ENCODE peak calls at places on chromosomes 4 and X, in four cellular contexts. D, S, N and G are unnamed samples. For H3K9me3, the result is how much of the 10 kb centered on the place peaks cover.

GRCh38 chr4:38099908-38100407 is 139.8 kb downstream of the PTTG2 start:
- DNase-seq in D (no peak), S (no peak), N (peak), G (peak)

GRCh38 chrX:135740683-135741149 is 27.3 kb downstream of the CT45A3 start:
- DNase-seq in D (peak), N (no peak), S (peak), G (no peak)

GRCh38 chr4:20572976-20573375 is 127.3 kb upstream of the PACRGL start:
- DNase-seq in S (no peak), N (no peak), D (no peak), G (no peak)

GRCh38 chrX:49058794-49059193 is at the start of gene CCDC120:
- DNase-seq in N (no peak), D (no peak), S (no peak), G (no peak)

GRCh38 chrX:23578079-23578478 is 89.2 kb upstream of the PRDX4 start:
- DNase-seq in D (no peak), N (peak), S (no peak), G (no peak)

GRCh38 chrX:92213781-92214180 is 434.6 kb downstream of the PCDH11X start:
- DNase-seq in S (no peak), D (no peak), N (peak), G (no peak)

GRCh38 chr4:11120435-11120834 is 308.3 kb downstream of the HS3ST1 start:
- DNase-seq in S (no peak), N (no peak), D (no peak), G (no peak)

GRCh38 chr4:123106741-123107140 is 184.3 kb upstream of the NUDT6 start:
- DNase-seq in D (no peak), N (no peak), S (no peak), G (no peak)

GRCh38 chr4:187849556-187850245 is 145.9 kb upstream of the ZFP42 start:
- DNase-seq in D (no peak), S (no peak), N (no peak), G (no peak)

GRCh38 chrX:20418379-20418778 is 151.7 kb upstream of the RPS6KA3 start:
- DNase-seq in D (no peak), S (no peak), N (no peak), G (no peak)

GRCh38 chr4:4913147-4913561 is 53.7 kb downstream of the MSX1 start:
- DNase-seq in S (no peak), D (no peak), N (no peak), G (no peak)

GRCh38 chrX:75522565-75523411 is at the start of gene ZDHHC15:
- DNase-seq in N (peak), S (no peak), D (peak), G (no peak)

GRCh38 chr4:99572527-99573240 is 1.9 kb upstream of the MTTP start:
- DNase-seq in D (no peak), S (no peak), N (no peak), G (no peak)

GRCh38 chrX:1283750-1284149 is 15.1 kb downstream of the CSF2RA start:
- DNase-seq in N (no peak), S (no peak), D (no peak), G (no peak)

GRCh38 chrX:1323315-1323714 is 13.3 kb upstream of the IL3RA start:
- DNase-seq in N (no peak), S (peak), D (peak), G (no peak)

GRCh38 chrX:24260827-24261550 is 52.9 kb downstream of the SUPT20HL2 start:
- DNase-seq in S (no peak), N (peak), D (no peak), G (no peak)

GRCh38 chr4:184284742-184285141 is 67.1 kb upstream of the ENPP6 start:
- DNase-seq in N (no peak), D (no peak), S (peak), G (no peak)

GRCh38 chr4:184286346-184286745 is 68.7 kb upstream of the ENPP6 start:
- DNase-seq in D (no peak), S (no peak), N (no peak), G (no peak)

GRCh38 chr4:184289179-184289535 is 71.5 kb upstream of the ENPP6 start:
- DNase-seq in S (no peak), N (no peak), D (no peak), G (no peak)

GRCh38 chr4:184288451-184289178 is 70.9 kb upstream of the ENPP6 start:
- DNase-seq in D (no peak), N (no peak), S (peak), G (no peak)

GRCh38 chr4:184287697-184288255 is 70.1 kb upstream of the ENPP6 start:
- DNase-seq in D (no peak), S (peak), N (peak), G (peak)
- H3K4me3 ChIP-seq in D (no peak), S (peak), N (no peak), G (no peak)

GRCh38 chr4:6989331-6989923 is 53.7 kb upstream of the TADA2B start:
- DNase-seq in D (no peak), N (no peak), S (no peak), G (no peak)

GRCh38 chr4:6986781-6987565 is 56.2 kb upstream of the TADA2B start:
- DNase-seq in N (peak), D (peak), S (peak), G (peak)

GRCh38 chr4:6987566-6987920 is 55.6 kb upstream of the TADA2B start:
- DNase-seq in D (no peak), N (peak), S (peak), G (no peak)

GRCh38 chr4:6986067-6986780 is 56.9 kb upstream of the TADA2B start:
- DNase-seq in S (no peak), D (peak), N (peak), G (peak)

GRCh38 chr4:6988016-6988715 is 55.0 kb upstream of the TADA2B start:
- DNase-seq in D (no peak), S (no peak), N (no peak), G (no peak)
- H3K27ac ChIP-seq in D (no peak), S (peak), N (peak), G (peak)

GRCh38 chrX:146144090-146144489 is 326.5 kb downstream of the SLITRK2 start:
- DNase-seq in S (no peak), D (no peak), N (no peak), G (no peak)
- H3K9me3 ChIP-seq in S (under half), D (under half), N (under half), G (under half)

GRCh38 chrX:37652589-37653271 is 32.9 kb upstream of the XK start:
- DNase-seq in S (no peak), N (no peak), D (no peak), G (no peak)

GRCh38 chrX:37652053-37652452 is 33.5 kb upstream of the XK start:
- DNase-seq in D (no peak), N (no peak), S (no peak), G (no peak)

GRCh38 chrX:37658352-37659030 is 27.1 kb upstream of the XK start:
- DNase-seq in N (no peak), S (no peak), D (no peak), G (no peak)

GRCh38 chrX:37659047-37659446 is 26.5 kb upstream of the XK start:
- DNase-seq in S (no peak), D (no peak), N (no peak), G (no peak)

GRCh38 chrX:37653397-37654085 is 32.0 kb upstream of the XK start:
- DNase-seq in S (no peak), D (no peak), N (no peak), G (no peak)
- H3K4me3 ChIP-seq in S (no peak), D (no peak), N (no peak), G (no peak)

DNA sequence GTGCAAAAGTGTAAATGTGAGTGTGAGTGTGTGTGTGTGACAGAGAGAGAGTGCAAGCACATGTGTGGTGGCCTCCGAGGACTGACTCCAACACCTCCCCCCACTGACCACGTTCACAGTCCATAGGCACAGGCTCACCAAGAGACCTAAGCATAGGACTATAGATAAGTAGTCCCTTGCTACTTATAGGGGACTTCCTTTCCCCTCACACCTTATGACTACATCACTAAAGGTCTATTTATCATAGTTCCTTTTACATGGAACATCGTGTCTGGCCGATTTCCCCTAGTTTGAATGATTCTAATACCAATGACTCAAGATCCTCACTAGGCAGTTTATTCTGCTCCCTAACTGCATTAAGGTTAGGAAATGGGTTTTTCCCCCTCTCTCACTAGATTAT is 17.8 kb downstream of the FRMPD3 start:
- DNase-seq in D (no peak), S (no peak), N (no peak), G (no peak)
- H3K27ac ChIP-seq in D (no peak), S (peak), N (no peak), G (no peak)

GRCh38 chrX:47918274-47918673 is 81.6 kb downstream of the ZNF81 start:
- DNase-seq in S (no peak), N (no peak), D (no peak), G (no peak)
- H3K9me3 ChIP-seq in S (under half), N (under half), D (under half), G (under half)

DNA sequence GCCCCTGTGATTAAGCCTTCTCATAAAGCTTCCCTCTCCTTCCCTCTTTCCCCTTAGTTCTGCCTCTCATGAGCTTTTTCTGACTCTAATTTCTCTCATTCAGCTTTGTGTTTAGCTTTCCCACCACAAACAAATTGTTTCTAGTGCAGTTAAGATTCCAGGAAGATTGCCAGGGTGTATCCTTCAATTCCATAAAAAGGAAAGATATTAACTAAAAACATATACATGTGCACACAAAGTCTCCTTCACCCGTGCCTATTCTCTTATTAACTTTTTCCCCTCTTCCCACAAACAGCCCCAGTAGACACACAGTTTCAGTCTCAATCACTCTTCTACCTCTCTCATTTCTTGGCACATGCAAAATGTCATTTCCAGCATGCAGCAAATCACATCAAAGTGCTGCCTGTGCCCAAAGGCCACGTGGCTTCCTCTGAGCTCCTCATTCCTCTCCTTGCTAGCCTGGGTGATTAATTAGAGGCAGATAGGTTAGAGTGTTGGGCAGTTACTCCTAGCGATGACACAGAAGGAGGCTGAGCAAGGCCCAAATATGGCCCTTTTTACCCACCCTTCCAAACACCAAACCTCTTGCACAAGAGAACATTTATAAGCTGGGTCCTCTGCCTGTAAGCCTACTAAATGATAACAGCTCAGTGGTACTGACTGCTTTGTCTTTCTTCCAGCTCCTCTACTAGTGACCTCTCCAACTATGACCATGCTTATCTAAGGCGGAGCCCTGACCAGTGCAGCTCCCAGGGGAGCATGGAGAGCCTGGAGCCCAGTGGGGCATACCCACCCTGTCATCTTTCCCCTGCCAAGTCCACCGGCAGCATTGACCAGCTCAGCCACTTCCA is 159.6 kb downstream of the SOWAHB start:
- DNase-seq in S (no peak), D (no peak), N (peak), G (peak)
- H3K4me3 ChIP-seq in S (no peak), D (no peak), N (no peak), G (peak)

DNA sequence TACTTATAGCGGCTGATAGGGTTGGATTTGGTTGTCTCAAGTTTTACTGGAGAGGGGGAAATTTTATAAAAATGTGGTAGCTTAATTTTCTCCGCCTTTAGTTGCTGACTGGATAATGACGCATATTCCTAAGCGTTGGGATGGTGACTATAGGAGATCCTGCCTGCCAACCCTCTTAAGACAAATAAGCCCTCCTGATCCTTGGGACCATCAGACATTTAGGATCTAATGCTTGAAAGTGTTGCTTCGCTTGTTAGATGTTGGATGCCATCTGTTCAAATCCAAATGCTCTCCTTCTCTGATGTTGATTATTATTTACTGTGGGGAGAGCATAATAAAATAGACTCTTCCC is 2.2 kb downstream of the RAPGEF2 start:
- DNase-seq in S (no peak), D (no peak), N (peak), G (no peak)
- H3K27ac ChIP-seq in S (no peak), D (peak), N (peak), G (no peak)

DNA sequence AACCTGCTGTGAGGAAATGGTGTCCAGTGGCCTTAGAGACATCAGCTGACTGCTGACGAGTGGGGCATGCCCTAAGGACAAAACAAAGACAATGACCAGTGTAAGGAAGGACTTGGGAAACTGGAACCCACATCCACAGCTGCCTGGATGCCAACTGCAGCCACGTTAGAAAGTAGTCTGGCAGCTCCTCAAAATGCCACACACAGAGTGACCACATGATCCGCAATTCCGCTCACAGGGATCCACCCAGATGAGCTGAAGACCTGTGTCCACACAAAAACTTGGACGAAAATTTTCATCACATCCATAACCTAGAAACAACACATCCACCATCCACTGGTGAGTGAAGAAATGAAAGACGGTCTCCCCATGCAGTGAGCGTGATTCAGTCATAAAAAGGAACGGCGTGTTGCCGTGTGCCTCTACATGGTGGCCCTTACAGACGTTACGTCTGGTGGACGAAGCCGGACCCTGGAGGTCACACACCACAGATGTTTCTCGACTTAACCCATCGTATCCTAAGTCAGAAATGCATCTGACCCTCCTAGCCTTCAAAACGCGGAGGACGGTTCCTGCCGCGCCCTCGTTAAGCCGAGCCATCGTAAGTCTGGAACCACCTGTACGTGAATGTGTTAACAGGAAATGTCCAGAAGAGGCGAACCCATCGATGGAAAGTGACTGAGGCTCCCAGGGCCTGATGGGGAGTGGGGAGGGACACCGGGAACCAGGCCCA is 40.6 kb upstream of the MXD4 start:
- DNase-seq in S (no peak), D (no peak), N (no peak), G (no peak)
- H3K9me3 ChIP-seq in S (under half), D (under half), N (under half), G (half or more)